ENCODE peak calls at places on chromosomes 11 and 22, in six cellular contexts. A is astrocyte of the spinal cord, R is fibroblast of pulmonary artery, D is fibroblast of villous mesenchyme, U is IMR-90, S is mucosa of descending colon. H is an unnamed sample.
A peak's percentile ranks its signal among the peaks of the same experiment; 100 is the strongest.

GRCh38 chr22:25845985-25846745 is 104.2 kb downstream of the MYO18B start:
- DNase-seq in S (no peak), U (no peak), D (no peak), A (no peak), R (no peak), H (no peak)

GRCh38 chr11:76201672-76202412 is 4.5 kb downstream of the WNT11 start:
- DNase-seq in D (no peak), R (no peak), S (no peak), U (no peak), A (no peak), H (no peak)

GRCh38 chr11:100687630-100688395 is 725 bp downstream of the ARHGAP42 start:
- DNase-seq in R (peak; percentile 89), D (peak; percentile 88), A (peak; percentile 87), U (peak; percentile 85), S (peak; percentile 69), H (peak; percentile 31)

GRCh38 chr11:17387811-17388210 is 648 bp downstream of the KCNJ11 start:
- DNase-seq in R (no peak), S (no peak), U (no peak), D (no peak), A (no peak), H (no peak)

GRCh38 chr11:66293352-66293751 is 1.7 kb downstream of the TMEM151A start:
- DNase-seq in A (no peak), R (no peak), D (no peak), S (no peak), U (no peak), H (no peak)

GRCh38 chr11:116263020-116263419 is 509.8 kb downstream of the BUD13 start:
- DNase-seq in S (no peak), A (no peak), R (no peak), D (no peak), U (no peak), H (no peak)

GRCh38 chr22:44051961-44052360 is 27.9 kb downstream of the PARVB start:
- DNase-seq in U (no peak), S (no peak), R (no peak), A (no peak), D (no peak), H (no peak)

GRCh38 chr11:35247863-35248262 is 108.9 kb downstream of the CD44 start:
- DNase-seq in S (no peak), D (no peak), A (no peak), U (no peak), R (no peak), H (no peak)

GRCh38 chr11:3709977-3710376 is 38.8 kb upstream of the CHRNA10 start:
- DNase-seq in A (peak; percentile 54), U (peak; percentile 32), S (no peak), R (no peak), D (no peak), H (no peak)

GRCh38 chr11:11036185-11037161 is 178.6 kb upstream of the ZBED5 start:
- DNase-seq in S (no peak), U (peak; percentile 66), A (peak; percentile 53), D (peak; percentile 64), R (peak; percentile 72), H (no peak)

DNA sequence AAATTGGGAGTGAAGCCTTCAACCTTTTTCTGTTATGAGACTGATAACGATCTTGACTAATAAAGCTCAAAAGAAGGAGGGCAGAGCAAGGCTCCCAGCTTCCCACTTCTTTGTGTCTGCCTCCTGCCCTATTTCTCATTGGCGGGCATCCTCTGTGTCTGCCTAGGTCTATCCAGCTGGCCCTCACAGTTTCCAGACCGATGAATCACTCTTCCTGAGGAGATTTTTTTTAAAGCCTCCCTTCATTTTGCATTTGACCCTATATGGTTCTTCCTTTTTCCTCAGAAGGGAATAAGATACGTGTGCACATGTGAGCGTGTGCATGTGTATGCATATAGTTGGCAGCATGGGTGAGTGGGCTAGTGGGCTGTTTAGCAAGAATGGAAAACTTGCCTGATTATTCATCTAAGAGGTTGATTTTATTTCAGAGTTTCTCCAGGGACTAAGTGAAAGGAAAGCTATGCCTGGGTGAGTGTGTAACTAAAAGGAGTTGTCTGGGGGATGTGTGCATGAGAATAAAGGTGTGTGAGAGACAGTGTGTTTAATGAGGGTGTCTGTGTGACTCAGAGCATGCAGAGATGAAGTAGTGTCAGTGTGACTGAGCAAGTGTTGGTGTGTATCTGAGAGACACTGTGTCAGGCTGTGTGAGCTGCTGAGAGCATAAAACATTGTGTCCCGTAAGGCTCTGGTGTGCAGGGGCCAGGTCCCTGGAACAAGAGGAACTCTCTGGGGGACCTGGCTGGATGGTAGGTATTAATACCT is 12.2 kb downstream of the PHLDB1 start:
- DNase-seq in S (no peak), U (peak; percentile 98), D (peak; percentile 97), A (peak; percentile 96), R (peak; percentile 98), H (no peak)
- TF ChIP-seq CTCF in S (no peak), U (no peak), D (no peak), A (no peak), R (no peak), H (no peak)

GRCh38 chr11:12064954-12065280 is 45.5 kb upstream of the MICAL2 start:
- DNase-seq in A (no peak), D (no peak), R (no peak), S (no peak), U (no peak), H (no peak)

GRCh38 chr11:12069053-12069676 is 41.2 kb upstream of the MICAL2 start:
- DNase-seq in D (no peak), S (no peak), R (no peak), A (no peak), U (no peak), H (no peak)

GRCh38 chr11:12064136-12064953 is 46.0 kb upstream of the MICAL2 start:
- DNase-seq in R (no peak), A (no peak), D (no peak), S (no peak), U (no peak), H (no peak)

GRCh38 chr11:12066799-12067508 is 43.4 kb upstream of the MICAL2 start:
- DNase-seq in A (peak; percentile 66), D (peak; percentile 97), U (peak; percentile 56), R (peak; percentile 53), S (peak; percentile 69), H (no peak)

GRCh38 chr11:12066056-12066798 is 44.2 kb upstream of the MICAL2 start:
- DNase-seq in A (peak; percentile 87), S (no peak), R (peak; percentile 92), U (peak; percentile 98), D (peak; percentile 93), H (no peak)
- H3K4me3 ChIP-seq in A (no peak overlapping the region), S (no peak overlapping the region), R (no peak overlapping the region), U (no peak overlapping the region), D (no peak overlapping the region), H (no peak overlapping the region)

GRCh38 chr11:9759519-9760179 is 95.8 kb downstream of the SWAP70 start:
- DNase-seq in D (peak; percentile 99), R (peak; percentile 97), U (peak; percentile 100), S (peak; percentile 79), A (peak; percentile 100), H (peak; percentile 83)

GRCh38 chr11:9756878-9757277 is 93.0 kb downstream of the SWAP70 start:
- DNase-seq in A (no peak), S (no peak), U (no peak), R (no peak), D (no peak), H (no peak)

GRCh38 chr11:9756461-9756860 is 92.6 kb downstream of the SWAP70 start:
- DNase-seq in D (no peak), A (no peak), S (no peak), U (no peak), R (no peak), H (no peak)

GRCh38 chr11:9758676-9759518 is 95.0 kb downstream of the SWAP70 start:
- DNase-seq in U (peak; percentile 64), S (peak; percentile 87), A (peak; percentile 85), D (peak; percentile 87), R (peak; percentile 67), H (peak; percentile 90)

GRCh38 chr11:9757809-9758675 is 94.2 kb downstream of the SWAP70 start:
- DNase-seq in D (peak; percentile 76), S (peak; percentile 94), U (peak; percentile 72), A (peak; percentile 72), R (peak; percentile 73), H (peak; percentile 90)
- TF ChIP-seq CTCF in D (peak; percentile 39), S (peak; percentile 85), U (peak; percentile 86), A (peak; percentile 47), R (peak; percentile 0), H (peak; percentile 92)

GRCh38 chr22:39245130-39246039 is 603 bp upstream of the PDGFB start:
- DNase-seq in S (no peak), D (no peak), A (no peak), R (no peak), U (no peak), H (no peak)
- H3K4me3 ChIP-seq in S (no peak overlapping the region), D (no peak overlapping the region), A (no peak overlapping the region), R (no peak overlapping the region), U (no peak overlapping the region), H (peak overlapping the region; percentile 82)

GRCh38 chr22:46104881-46105493 is 45.3 kb upstream of the PPARA start:
- DNase-seq in S (no peak), A (no peak), D (peak; percentile 57), U (no peak), R (no peak), H (no peak)
- TF ChIP-seq CTCF in S (no peak), A (no peak), D (peak; percentile 9), U (no peak), R (no peak), H (no peak)

H was measured in left ventricle myocardium inferior.